ENCODE peak calls at places on chromosomes 5 and 9, in ten cellular contexts. B, F, U, J, I, R, A, E, T and M are unnamed samples.

GRCh38 chr9:20284601-20285289 is 337.6 kb downstream of the MLLT3 start:
- DNase-seq in F (no peak), J (peak), T (no peak), U (no peak), E (no peak), R (no peak), A (no peak), B (no peak), I (no peak), M (no peak)

GRCh38 chr9:95770653-95771131 is 104.8 kb upstream of the ERCC6L2 start:
- DNase-seq in E (no peak), U (no peak), I (no peak), J (no peak), F (no peak), R (no peak), T (no peak), A (peak), B (no peak), M (no peak)

GRCh38 chr5:138819065-138819464 is 56.1 kb downstream of the LRRTM2 start:
- DNase-seq in R (no peak), A (no peak), U (no peak), B (no peak), F (peak), T (no peak), J (peak), I (peak), E (no peak), M (no peak)

GRCh38 chr5:6713274-6714181 is at the start of gene TENT4A:
- DNase-seq in R (no peak), F (peak), I (no peak), T (peak), E (peak), B (peak), U (no peak), A (peak), J (no peak), M (no peak)

GRCh38 chr9:105608685-105609598 is 51.0 kb downstream of the FKTN start:
- DNase-seq in I (no peak), E (no peak), R (no peak), U (peak), J (no peak), B (no peak), A (no peak), F (no peak), T (no peak), M (peak)

GRCh38 chr5:1751864-1752822 is 47.5 kb downstream of the MRPL36 start:
- DNase-seq in J (no peak), E (no peak), I (no peak), U (no peak), B (no peak), T (no peak), F (no peak), R (no peak), A (peak), M (no peak)

GRCh38 chr5:129971684-129972083 is 67.4 kb downstream of the CHSY3 start:
- DNase-seq in F (no peak), E (no peak), U (no peak), T (no peak), B (no peak), J (no peak), I (no peak), A (no peak), R (no peak), M (no peak)

GRCh38 chr5:14702238-14702839 is 37.8 kb downstream of the OTULIN start:
- DNase-seq in A (peak), U (no peak), F (no peak), E (no peak), B (no peak), I (no peak), R (no peak), J (no peak), T (no peak), M (no peak)

GRCh38 chr5:180470966-180471582 is 23.1 kb upstream of the CNOT6 start:
- DNase-seq in F (no peak), T (peak), B (peak), I (peak), A (peak), R (peak), E (peak), J (peak), U (peak), M (peak)

GRCh38 chr9:87494970-87495471 is 2.6 kb upstream of the DAPK1 start:
- DNase-seq in R (no peak), F (no peak), J (no peak), I (no peak), T (no peak), U (no peak), B (no peak), A (no peak), E (no peak), M (no peak)

GRCh38 chr5:149141224-149141956 is at the start of gene ABLIM3:
- DNase-seq in U (peak), I (peak), T (peak), B (peak), R (peak), A (peak), F (peak), J (peak), E (peak), M (peak)

GRCh38 chr5:17157916-17158529 is 59.4 kb upstream of the BASP1 start:
- DNase-seq in J (no peak), E (no peak), B (no peak), A (no peak), T (no peak), I (no peak), R (no peak), U (no peak), F (no peak), M (peak)

GRCh38 chr9:27400334-27400875 is 103.5 kb upstream of the EQTN start:
- DNase-seq in J (no peak), I (no peak), T (no peak), F (no peak), U (no peak), A (no peak), B (no peak), R (no peak), E (no peak), M (no peak)

GRCh38 chr9:113524460-113524859 is 60.9 kb downstream of the RGS3 start:
- DNase-seq in A (no peak), U (no peak), B (no peak), I (no peak), E (no peak), J (no peak), R (peak), F (no peak), T (no peak), M (no peak)

GRCh38 chr5:139787568-139788293 is 7.9 kb upstream of the PSD2 start:
- DNase-seq in J (peak), U (peak), B (peak), A (peak), I (peak), E (peak), F (peak), T (peak), R (peak), M (peak)

GRCh38 chr9:128704356-128704670 is 2.0 kb downstream of the PKN3 start:
- DNase-seq in I (no peak), J (no peak), U (no peak), F (no peak), T (no peak), A (peak), B (no peak), E (no peak), R (no peak), M (no peak)

GRCh38 chr5:38666668-38667498 is 110.4 kb upstream of the LIFR start:
- DNase-seq in J (no peak), U (peak), I (no peak), R (peak), T (no peak), B (no peak), F (peak), E (no peak), A (no peak), M (no peak)

GRCh38 chr5:115379622-115380344 is 83.3 kb upstream of the CCDC112 start:
- DNase-seq in U (no peak), I (no peak), E (no peak), F (no peak), B (no peak), J (no peak), A (no peak), R (peak), T (no peak), M (no peak)

GRCh38 chr5:170327168-170327567 is 29.6 kb upstream of the LCP2 start:
- DNase-seq in E (no peak), A (no peak), I (no peak), R (no peak), B (no peak), F (no peak), J (no peak), T (no peak), U (no peak), M (no peak)

GRCh38 chr9:35689601-35690446 is at the start of gene TPM2:
- DNase-seq in I (no peak), F (peak), U (peak), T (no peak), B (no peak), R (peak), E (no peak), A (peak), J (no peak), M (no peak)

GRCh38 chr9:100884518-100884917 is 144.0 kb upstream of the PLPPR1 start:
- DNase-seq in U (no peak), B (no peak), R (no peak), J (peak), I (no peak), A (no peak), T (no peak), F (no peak), E (no peak), M (no peak)

GRCh38 chr9:20804476-20805253 is 120.6 kb downstream of the FOCAD start:
- DNase-seq in U (no peak), R (no peak), I (no peak), J (no peak), F (no peak), A (no peak), B (no peak), T (no peak), E (no peak), M (no peak)

GRCh38 chr9:99359336-99359735 is 137.3 kb downstream of the SEC61B start:
- DNase-seq in B (no peak), F (no peak), J (no peak), A (no peak), U (no peak), I (no peak), R (no peak), E (no peak), T (no peak), M (no peak)

GRCh38 chr5:51651889-51652288 is 268.6 kb downstream of the ISL1 start:
- DNase-seq in I (no peak), F (no peak), E (no peak), R (no peak), A (no peak), B (no peak), J (no peak), U (peak), T (no peak), M (no peak)

GRCh38 chr5:180555168-180555921 is 36.0 kb downstream of the SCGB3A1 start:
- DNase-seq in U (no peak), R (no peak), E (no peak), B (no peak), A (no peak), I (no peak), T (no peak), F (no peak), J (no peak), M (no peak)

GRCh38 chr5:73591698-73592501 is 26.4 kb downstream of the UTP15 start:
- DNase-seq in F (no peak), J (no peak), T (no peak), I (no peak), U (no peak), E (no peak), A (no peak), R (no peak), B (no peak), M (no peak)

GRCh38 chr5:55338810-55339243 is 31.0 kb downstream of the MTREX start:
- DNase-seq in A (no peak), T (no peak), J (no peak), U (no peak), R (no peak), B (no peak), F (no peak), E (no peak), I (no peak), M (no peak)

GRCh38 chr9:72925891-72926290 is 27.0 kb downstream of the ALDH1A1 start:
- DNase-seq in B (no peak), I (no peak), U (no peak), R (no peak), T (no peak), J (no peak), A (no peak), F (no peak), E (no peak), M (peak)

GRCh38 chr5:85576666-85577065 is 1041.1 kb upstream of the COX7C start:
- DNase-seq in J (no peak), T (no peak), F (no peak), B (no peak), U (no peak), A (no peak), I (no peak), E (no peak), R (no peak), M (no peak)

GRCh38 chr5:166618555-166618954 is 1672.9 kb upstream of the WWC1 start:
- DNase-seq in A (no peak), F (no peak), R (no peak), J (no peak), T (no peak), U (no peak), I (no peak), E (no peak), B (no peak), M (no peak)

GRCh38 chr5:135318037-135318436 is 81.0 kb downstream of the MACROH2A1 start:
- DNase-seq in R (peak), I (no peak), E (no peak), A (peak), U (no peak), B (no peak), T (no peak), F (no peak), J (no peak), M (no peak)

GRCh38 chr5:181259974-181260719 is 796 bp downstream of the TRIM52 start:
- DNase-seq in A (peak), J (no peak), I (no peak), B (no peak), T (no peak), U (no peak), E (no peak), F (no peak), R (no peak), M (no peak)

GRCh38 chr9:77218612-77219011 is 41.3 kb downstream of the VPS13A start:
- DNase-seq in U (peak), A (no peak), J (no peak), T (no peak), E (no peak), B (no peak), F (no peak), R (no peak), I (no peak), M (no peak)

GRCh38 chr9:133945314-133945975 is 46.7 kb downstream of the VAV2 start:
- DNase-seq in B (no peak), T (no peak), R (no peak), U (no peak), E (no peak), J (peak), I (no peak), A (no peak), F (peak), M (no peak)

GRCh38 chr9:132548971-132549649 is 33.3 kb upstream of the BARHL1 start:
- DNase-seq in F (peak), A (no peak), U (peak), J (peak), T (no peak), E (no peak), I (no peak), R (no peak), B (no peak), M (no peak)

GRCh38 chr5:62778327-62779009 is 199.8 kb downstream of the LRRC70 start:
- DNase-seq in I (no peak), U (peak), R (no peak), A (no peak), E (no peak), F (no peak), B (no peak), J (no peak), T (no peak), M (peak)

GRCh38 chr5:5564884-5565283 is 142.4 kb downstream of the ICE1 start:
- DNase-seq in T (no peak), F (no peak), A (no peak), R (no peak), E (no peak), B (no peak), I (no peak), J (no peak), U (no peak), M (no peak)

GRCh38 chr5:146359836-146360235 is 21.2 kb downstream of the POU4F3 start:
- DNase-seq in I (no peak), F (no peak), A (no peak), U (no peak), J (no peak), E (no peak), T (no peak), B (no peak), R (no peak), M (no peak)